ENCODE peak calls at places on chromosomes 2 and 18, in five cellular contexts. T is stimulated activated CD8-positive, alpha-beta memory T cell treated with anti-CD3 and anti-CD28 coated beads, Interleukin-4, amount 100 ng/mL, for 24 hours; L is psoas muscle; V is stimulated activated naive B cell treated with anti-CD40 and anti-IgM and Interleukin-4, amounts not matched to agents 10 μg/mL and 1 μg/mL and 100 μg/mL, for 72 hours; S is GM12878. F is an unnamed sample.

GRCh38 chr2:23666241-23667025 is 260.5 kb downstream of the ATAD2B start:
- DNase-seq in T (no peak), V (no peak), S (no peak), L (no peak), F (no peak)

GRCh38 chr2:140990416-140990815 is 1140.4 kb downstream of the LRP1B start:
- DNase-seq in S (no peak), L (no peak), T (no peak), V (no peak), F (peak; percentile 50)

GRCh38 chr18:74290831-74291770 is 662 bp downstream of the CYB5A start:
- DNase-seq in S (no peak), T (no peak), V (no peak), L (no peak), F (no peak)

GRCh38 chr18:72652990-72653593 is 109.0 kb upstream of the CBLN2 start:
- DNase-seq in V (peak; percentile 41), L (no peak), S (no peak), T (peak; percentile 11), F (peak; percentile 1)

GRCh38 chr2:152466925-152467676 is 132.1 kb downstream of the FMNL2 start:
- DNase-seq in V (peak; percentile 13), T (no peak), L (no peak), S (peak; percentile 74), F (no peak)

GRCh38 chr18:32018331-32019250 is at the start of gene RNF125:
- DNase-seq in S (peak; percentile 69), V (peak; percentile 80), L (peak; percentile 85), T (peak; percentile 81), F (no peak)

GRCh38 chr18:1648715-1649114 is 744.0 kb downstream of the ADCYAP1 start:
- DNase-seq in L (no peak), T (no peak), S (no peak), V (no peak), F (no peak)

GRCh38 chr18:37322497-37323035 is 243.0 kb downstream of the CELF4 start:
- DNase-seq in T (no peak), V (no peak), S (no peak), L (no peak), F (no peak)

GRCh38 chr2:3451926-3452671 is 67.2 kb downstream of the ADI1 start:
- DNase-seq in T (no peak), V (no peak), S (no peak), L (peak; percentile 21), F (no peak)